ENCODE peak calls at places on chromosomes 2 and 18, in seven cellular contexts. Q, T, F, A, C, M and S are unnamed samples.
A peak's percentile ranks its signal among the peaks of the same experiment; 100 is the strongest.

GRCh38 chr18:63881851-63882250 is 5.7 kb upstream of the SERPINB2 start:
- DNase-seq in T (no peak), Q (no peak), A (no peak), F (peak; percentile 65), M (no peak), C (no peak), S (no peak)

GRCh38 chr2:164757934-164758695 is 83.5 kb downstream of the COBLL1 start:
- DNase-seq in T (no peak), M (peak; percentile 4), A (no peak), F (peak; percentile 41), C (no peak), Q (no peak), S (peak; percentile 86)

GRCh38 chr2:238257786-238258700 is 18.2 kb upstream of the HES6 start:
- DNase-seq in Q (no peak), T (no peak), A (no peak), M (no peak), C (no peak), F (no peak), S (no peak)

GRCh38 chr2:97758131-97758705 is 44.8 kb downstream of the ZAP70 start:
- DNase-seq in A (no peak), T (no peak), F (peak; percentile 16), M (no peak), Q (no peak), C (no peak), S (no peak)

GRCh38 chr2:31886700-31887099 is 124.1 kb downstream of the MEMO1 start:
- DNase-seq in C (peak; percentile 11), Q (no peak), M (peak; percentile 6), F (no peak), T (no peak), A (no peak), S (no peak)

GRCh38 chr18:55382277-55382805 is 205.7 kb downstream of the TCF4 start:
- DNase-seq in M (no peak), F (no peak), C (no peak), A (no peak), T (no peak), Q (no peak), S (no peak)

GRCh38 chr18:55485666-55486065 is 102.3 kb downstream of the TCF4 start:
- DNase-seq in Q (no peak), A (no peak), T (no peak), M (no peak), F (peak; percentile 77), C (no peak), S (no peak)

GRCh38 chr2:185787530-185788145 is 49.0 kb downstream of the FSIP2 start:
- DNase-seq in T (no peak), C (no peak), M (no peak), F (no peak), A (no peak), Q (no peak), S (no peak)

GRCh38 chr18:58668897-58669296 is 2.4 kb upstream of the MALT1 start:
- DNase-seq in Q (no peak), F (peak; percentile 80), C (no peak), T (no peak), A (no peak), M (no peak), S (no peak)

GRCh38 chr2:167294031-167294774 is 405.9 kb downstream of the XIRP2 start:
- DNase-seq in A (peak; percentile 54), T (no peak), M (no peak), F (peak; percentile 24), Q (no peak), C (peak; percentile 35), S (no peak)

GRCh38 chr2:54092940-54093339 is 22.5 kb upstream of the ACYP2 start:
- DNase-seq in F (no peak), T (no peak), M (no peak), A (no peak), Q (no peak), C (no peak), S (no peak)

GRCh38 chr2:19796036-19796703 is 105.6 kb downstream of the TTC32 start:
- DNase-seq in Q (no peak), C (no peak), A (no peak), T (no peak), M (no peak), F (peak; percentile 45), S (no peak)

GRCh38 chr2:54109848-54110247 is 5.6 kb upstream of the ACYP2 start:
- DNase-seq in C (no peak), F (no peak), A (no peak), T (no peak), Q (no peak), M (no peak), S (no peak)

GRCh38 chr18:13730486-13730885 is 4.0 kb downstream of the RNMT start:
- DNase-seq in C (no peak), Q (no peak), M (no peak), A (no peak), F (no peak), T (no peak), S (no peak)

GRCh38 chr18:10526211-10526949 is 553 bp downstream of the NAPG start:
- DNase-seq in T (no peak), Q (peak; percentile 69), C (peak; percentile 79), A (peak; percentile 73), F (peak; percentile 39), M (peak; percentile 35), S (no peak)

GRCh38 chr2:212364586-212364985 is 174.0 kb downstream of the ERBB4 start:
- DNase-seq in Q (no peak), T (no peak), C (no peak), M (no peak), F (no peak), A (no peak), S (no peak)

GRCh38 chr2:84900951-84901350 is 4.5 kb upstream of the TMSB10 start:
- DNase-seq in F (no peak), A (peak; percentile 15), T (no peak), M (no peak), C (no peak), Q (no peak), S (no peak)

GRCh38 chr2:1378456-1379150 is 34.7 kb upstream of the TPO start:
- DNase-seq in Q (no peak), T (no peak), C (no peak), F (no peak), M (no peak), A (no peak), S (no peak)

GRCh38 chr18:34809697-34810096 is 99.6 kb downstream of the DTNA start:
- DNase-seq in F (peak; percentile 32), A (peak; percentile 54), C (peak; percentile 30), M (no peak), Q (peak; percentile 29), T (no peak), S (no peak)

GRCh38 chr2:205370726-205371125 is 311.6 kb upstream of the NRP2 start:
- DNase-seq in Q (no peak), A (no peak), C (no peak), T (no peak), F (no peak), M (no peak), S (no peak)

GRCh38 chr2:53075760-53076159 is 691.8 kb upstream of the CHAC2 start:
- DNase-seq in F (no peak), Q (peak; percentile 4), M (no peak), T (no peak), A (no peak), C (no peak), S (no peak)

GRCh38 chr2:120669121-120669952 is 66.3 kb upstream of the GLI2 start:
- DNase-seq in Q (no peak), M (no peak), T (peak; percentile 59), A (no peak), C (peak; percentile 78), F (peak; percentile 60), S (no peak)
- TF ChIP-seq CTCF in Q (peak; percentile 38), M (no peak), T (no peak), A (no peak), C (peak; percentile 35), F (peak; percentile 46), S (no peak)

DNA sequence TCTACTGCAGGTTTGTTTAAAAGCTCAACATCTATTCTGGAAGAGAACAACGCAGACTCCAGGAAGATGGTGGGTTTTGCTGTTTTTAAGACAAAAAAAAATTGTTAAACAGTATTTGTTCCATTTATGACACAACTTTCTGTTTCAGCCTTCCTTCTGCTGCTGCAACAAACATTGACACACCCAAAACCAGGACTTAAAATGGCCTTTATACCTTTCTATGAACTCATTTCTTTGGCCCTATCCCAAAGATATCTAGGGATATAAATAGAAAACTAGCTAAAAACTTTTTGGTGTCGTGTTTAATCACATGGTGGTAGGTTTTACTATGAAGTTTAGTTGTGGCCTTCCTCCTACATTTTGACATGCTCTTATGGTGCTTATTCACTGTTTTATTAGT is 964 bp upstream of the GALNT3 start:
- DNase-seq in Q (no peak), M (no peak), F (peak; percentile 16), C (no peak), T (no peak), A (peak; percentile 29), S (no peak)
- H3K4me3 ChIP-seq in Q (no peak overlapping the region), M (no peak overlapping the region), F (no peak overlapping the region), C (no peak overlapping the region), T (peak overlapping the region; percentile 74), A (peak overlapping the region; percentile 64), S (peak overlapping the region; percentile 85)

DNA sequence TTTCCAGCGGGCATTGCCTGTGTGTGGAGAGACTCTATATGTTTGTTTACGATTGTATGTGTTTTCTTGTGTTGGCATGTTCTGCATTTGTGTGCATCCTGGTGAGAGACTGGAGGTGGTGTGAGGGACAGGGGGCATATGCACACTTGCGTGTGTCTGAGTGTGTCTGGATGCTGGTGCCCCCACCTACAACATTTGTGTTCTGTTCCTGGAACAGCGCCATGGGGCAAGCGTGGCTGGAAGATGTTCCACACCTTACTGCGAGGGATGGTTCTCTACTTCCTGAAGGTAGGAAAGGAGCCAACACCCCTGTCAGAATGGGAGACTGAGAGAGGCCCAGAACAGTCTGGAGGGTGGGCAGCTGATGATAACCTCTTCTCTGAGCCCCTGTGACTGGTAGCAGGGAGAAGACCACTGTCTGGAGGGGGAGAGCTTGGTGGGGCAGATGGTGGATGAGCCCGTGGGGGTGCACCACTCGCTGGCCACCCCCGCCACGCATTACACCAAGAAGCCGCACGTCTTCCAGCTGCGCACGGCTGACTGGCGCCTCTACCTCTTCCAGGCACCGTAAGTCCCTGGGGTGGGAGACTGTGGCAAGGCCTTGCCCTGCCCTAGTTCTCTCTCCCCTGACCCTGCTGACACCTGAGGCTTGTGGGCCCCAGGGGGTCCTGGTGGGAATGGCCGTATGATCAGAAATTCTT is 23.7 kb downstream of the PSD4 start:
- DNase-seq in C (no peak), M (no peak), A (no peak), Q (no peak), F (no peak), T (no peak), S (no peak)
- TF ChIP-seq CTCF in C (no peak), M (no peak), A (no peak), Q (no peak), F (no peak), T (no peak), S (no peak)

GRCh38 chr2:222290691-222291484 is 7.9 kb downstream of the PAX3 start:
- DNase-seq in C (no peak), Q (no peak), M (no peak), A (no peak), T (no peak), F (no peak), S (no peak)

GRCh38 chr2:222287862-222288479 is 10.8 kb downstream of the PAX3 start:
- DNase-seq in Q (no peak), M (no peak), T (no peak), A (no peak), F (no peak), C (no peak), S (peak; percentile 26)

GRCh38 chr2:222290371-222290690 is 8.5 kb downstream of the PAX3 start:
- DNase-seq in T (no peak), Q (no peak), F (no peak), C (no peak), M (no peak), A (no peak), S (no peak)

GRCh38 chr2:222288590-222289279 is 10.1 kb downstream of the PAX3 start:
- DNase-seq in F (no peak), C (no peak), A (no peak), M (no peak), T (no peak), Q (no peak), S (no peak)

GRCh38 chr2:222289280-222290250 is 9.2 kb downstream of the PAX3 start:
- DNase-seq in M (no peak), T (no peak), C (no peak), F (no peak), A (no peak), Q (no peak), S (no peak)
- H3K4me3 ChIP-seq in M (no peak overlapping the region), T (no peak overlapping the region), C (no peak overlapping the region), F (no peak overlapping the region), A (no peak overlapping the region), Q (no peak overlapping the region), S (no peak overlapping the region)